ENCODE peak calls at places on chromosomes 6 and 20, in five cellular contexts. V is right lobe of liver, Q is choroid plexus epithelial cell, E is hepatocyte, S is brain microvascular endothelial cell. W is an unnamed sample.

GRCh38 chr20:12061471-12061870 is 143.8 kb downstream of the BTBD3 start:
- DNase-seq in V (no peak), Q (no peak), E (no peak), S (no peak), W (peak)

GRCh38 chr20:36092424-36093024 is 62.0 kb upstream of the EPB41L1 start:
- DNase-seq in V (no peak), Q (no peak), E (peak), S (no peak), W (no peak)

GRCh38 chr6:104527761-104528415 is 331.8 kb downstream of the HACE1 start:
- DNase-seq in V (no peak), Q (peak), E (peak), S (peak), W (peak)

GRCh38 chr20:44187054-44187762 is at the start of gene JPH2:
- DNase-seq in V (no peak), Q (peak), E (peak), S (peak), W (peak)

GRCh38 chr20:60453388-60453787 is 495.2 kb downstream of the CDH26 start:
- DNase-seq in V (no peak), Q (no peak), E (no peak), S (no peak), W (no peak)

GRCh38 chr6:69105288-69105687 is 470.2 kb downstream of the ADGRB3 start:
- DNase-seq in V (no peak), Q (peak), E (no peak), S (peak), W (peak)

GRCh38 chr20:3038454-3038853 is 5.0 kb upstream of the GNRH2 start:
- DNase-seq in V (no peak), Q (no peak), E (no peak), S (no peak), W (no peak)

GRCh38 chr6:164502838-164503237 is 806.6 kb downstream of the C6orf118 start:
- DNase-seq in V (no peak), Q (no peak), E (no peak), S (no peak), W (no peak)

GRCh38 chr20:50717974-50718761 is 13.2 kb upstream of the PARD6B start:
- DNase-seq in V (no peak), Q (peak), E (no peak), S (peak), W (peak)

GRCh38 chr6:103154779-103155572 is 1704.7 kb downstream of the HACE1 start:
- DNase-seq in V (no peak), Q (no peak), E (no peak), S (no peak), W (no peak)

GRCh38 chr6:147950623-147950987 is 392.0 kb upstream of the SASH1 start:
- DNase-seq in V (no peak), Q (peak), E (no peak), S (peak), W (peak)

GRCh38 chr6:108946695-108947094 is 98.5 kb downstream of the ARMC2 start:
- DNase-seq in V (no peak), Q (peak), E (no peak), S (peak), W (peak)

GRCh38 chr6:45714795-45715507 is 300.7 kb downstream of the CLIC5 start:
- DNase-seq in V (peak), Q (peak), E (peak), S (peak), W (peak)

GRCh38 chr6:102717737-102718427 is 1324.4 kb downstream of the GRIK2 start:
- DNase-seq in V (no peak), Q (no peak), E (no peak), S (no peak), W (no peak)

GRCh38 chr6:131295081-131295480 is 159.8 kb downstream of the AKAP7 start:
- DNase-seq in V (no peak), Q (no peak), E (no peak), S (no peak), W (no peak)

GRCh38 chr6:119179842-119180241 is 101.4 kb upstream of the FAM184A start:
- DNase-seq in V (no peak), Q (no peak), E (no peak), S (no peak), W (no peak)

GRCh38 chr6:89492025-89492640 is 59.2 kb downstream of the ANKRD6 start:
- DNase-seq in V (no peak), Q (no peak), E (no peak), S (no peak), W (no peak)

GRCh38 chr6:2478200-2478599 is 232.8 kb upstream of the GMDS start:
- DNase-seq in V (no peak), Q (peak), E (no peak), S (peak), W (peak)

GRCh38 chr6:36217188-36217587 is 20.6 kb downstream of the BRPF3 start:
- DNase-seq in V (peak), Q (no peak), E (no peak), S (no peak), W (no peak)

GRCh38 chr6:39389372-39389767 is 66.9 kb upstream of the KCNK16 start:
- DNase-seq in V (no peak), Q (peak), E (peak), S (peak), W (peak)

GRCh38 chr6:104771258-104771832 is 88.4 kb downstream of the HACE1 start:
- DNase-seq in V (no peak), Q (peak), E (peak), S (no peak), W (peak)

GRCh38 chr20:54002056-54002575 is 68.3 kb downstream of the BCAS1 start:
- DNase-seq in V (no peak), Q (no peak), E (no peak), S (no peak), W (no peak)

GRCh38 chr20:49818810-49819209 is 6.2 kb downstream of the SLC9A8 start:
- DNase-seq in V (no peak), Q (no peak), E (no peak), S (no peak), W (no peak)

GRCh38 chr20:8473459-8473858 is 341.4 kb downstream of the PLCB1 start:
- DNase-seq in V (no peak), Q (no peak), E (no peak), S (no peak), W (no peak)

GRCh38 chr6:8749449-8749848 is 314.1 kb upstream of the SLC35B3 start:
- DNase-seq in V (no peak), Q (no peak), E (no peak), S (no peak), W (no peak)

GRCh38 chr6:26028212-26028752 is 58.9 kb upstream of the HFE start:
- DNase-seq in V (no peak), Q (no peak), E (no peak), S (no peak), W (no peak)

GRCh38 chr6:15308445-15309213 is 62.8 kb downstream of the JARID2 start:
- DNase-seq in V (no peak), Q (no peak), E (no peak), S (no peak), W (peak)

GRCh38 chr6:4957521-4958231 is 46.2 kb downstream of the RPP40 start:
- DNase-seq in V (no peak), Q (no peak), E (no peak), S (no peak), W (peak)

GRCh38 chr6:13795041-13795748 is 19.2 kb downstream of the MCUR1 start:
- DNase-seq in V (peak), Q (peak), E (peak), S (peak), W (peak)

DNA sequence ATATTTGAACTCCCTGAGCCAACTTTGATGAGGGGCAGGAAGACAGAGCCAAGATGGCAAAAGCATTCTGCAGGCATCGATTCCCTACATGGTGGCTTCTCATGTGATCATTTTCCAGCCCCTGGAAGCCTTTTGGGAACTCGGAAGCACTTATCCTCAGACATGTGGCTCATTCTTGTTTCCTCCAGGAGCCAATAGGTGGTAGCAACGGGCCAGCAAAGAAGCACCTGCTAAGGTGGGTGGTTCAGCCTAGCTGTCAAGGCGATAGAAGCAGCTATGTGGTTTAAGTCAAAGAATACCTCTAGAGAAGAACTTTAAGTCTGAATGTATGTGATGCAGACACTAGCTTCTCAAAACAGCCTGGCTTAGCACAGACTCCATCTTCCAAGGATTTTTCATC is 64.9 kb upstream of the PAX1 start:
- DNase-seq in V (no peak), Q (no peak), E (peak), S (no peak), W (no peak)
- TF ChIP-seq CTCF in V (peak), Q (no peak), E (peak), S (no peak), W (no peak)

GRCh38 chr6:70955441-70956190 is 1.2 kb downstream of the B3GAT2 start:
- DNase-seq in V (peak), Q (peak), E (peak), S (peak), W (peak)
- H3K4me3 ChIP-seq in V (peak), Q (peak), E (peak), S (peak), W (peak)

GRCh38 chr6:149897855-149898744 is at the start of gene RAET1E:
- DNase-seq in V (no peak), Q (no peak), E (no peak), S (no peak), W (no peak)
- TF ChIP-seq CTCF in V (no peak), Q (peak), E (peak), S (peak), W (no peak)

DNA sequence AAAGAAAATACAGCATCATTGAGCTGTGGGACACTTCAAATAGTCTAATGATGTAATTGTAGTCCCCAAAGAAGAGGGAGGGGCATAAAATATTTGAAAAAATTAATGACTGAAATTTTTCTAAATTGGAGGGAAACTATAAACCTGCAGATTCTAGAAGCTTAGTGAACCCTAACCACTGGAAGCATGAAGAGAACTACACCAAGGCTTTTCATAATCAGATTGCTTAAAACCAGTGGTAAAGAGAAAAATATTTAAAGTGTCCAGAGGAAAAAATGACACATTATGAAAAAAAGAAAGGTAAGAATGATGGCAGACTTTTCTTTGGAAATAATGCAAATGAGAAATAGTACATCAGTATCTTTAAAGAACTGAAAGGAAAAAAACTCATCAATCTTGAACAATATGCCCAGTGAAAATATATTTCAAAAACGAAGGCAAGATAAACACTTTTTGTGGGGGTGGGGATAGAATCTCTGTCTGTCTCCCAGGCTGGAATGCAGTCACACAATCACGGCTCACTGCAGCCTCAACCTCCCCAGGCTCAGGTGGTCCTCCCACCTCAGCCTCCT is 31.3 kb downstream of the BICRAL start:
- DNase-seq in V (no peak), Q (no peak), E (no peak), S (no peak), W (no peak)
- H3K4me3 ChIP-seq in V (no peak), Q (no peak), E (no peak), S (no peak), W (no peak)

DNA sequence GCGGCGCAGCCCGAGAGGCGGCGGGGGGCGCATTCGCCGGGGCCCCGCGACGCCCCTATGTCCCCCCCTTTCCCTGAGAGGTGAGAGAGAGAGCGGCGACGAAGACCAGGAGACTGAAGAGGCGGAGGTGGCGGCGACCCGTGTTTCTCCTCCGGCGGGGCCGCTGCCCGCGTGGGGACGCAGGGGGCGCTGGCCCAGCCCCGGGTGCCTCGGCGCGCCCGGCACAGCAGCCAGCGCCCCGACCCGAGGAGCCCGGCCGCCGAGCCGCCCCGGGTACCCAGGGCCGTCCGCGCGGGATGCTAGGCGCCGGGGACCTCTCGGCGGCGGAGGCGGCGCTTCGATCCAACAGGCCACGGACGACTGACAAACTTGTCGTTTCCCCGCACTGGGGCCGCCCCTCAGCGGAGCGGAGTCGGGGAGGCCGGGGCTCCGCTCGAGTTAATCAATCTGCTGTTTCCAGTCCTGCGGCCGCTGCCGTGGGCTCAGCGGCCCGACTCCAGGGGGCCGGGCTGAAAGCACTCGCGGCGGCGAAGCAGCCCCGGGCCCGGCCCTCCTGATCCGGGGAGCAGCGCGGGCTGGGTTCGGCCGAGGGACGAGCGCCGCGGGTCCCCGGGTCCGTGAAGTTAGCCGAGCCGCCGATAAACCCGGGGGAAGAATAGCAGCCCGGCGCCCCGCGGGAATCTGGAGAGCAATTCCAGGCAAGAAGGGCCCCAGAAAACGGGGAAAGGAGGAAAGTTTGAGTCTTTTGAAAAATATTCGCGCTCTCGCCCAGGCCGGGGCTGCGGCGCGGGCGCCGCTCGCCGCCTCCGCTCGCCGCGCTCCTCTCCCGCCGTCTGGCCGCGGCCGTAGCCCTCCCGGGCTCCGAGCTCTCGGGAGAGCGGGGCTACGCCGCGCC is 595 bp downstream of the MDGA1 start:
- DNase-seq in V (no peak), Q (peak), E (peak), S (no peak), W (peak)
- TF ChIP-seq CTCF in V (no peak), Q (no peak), E (peak), S (no peak), W (no peak)

DNA sequence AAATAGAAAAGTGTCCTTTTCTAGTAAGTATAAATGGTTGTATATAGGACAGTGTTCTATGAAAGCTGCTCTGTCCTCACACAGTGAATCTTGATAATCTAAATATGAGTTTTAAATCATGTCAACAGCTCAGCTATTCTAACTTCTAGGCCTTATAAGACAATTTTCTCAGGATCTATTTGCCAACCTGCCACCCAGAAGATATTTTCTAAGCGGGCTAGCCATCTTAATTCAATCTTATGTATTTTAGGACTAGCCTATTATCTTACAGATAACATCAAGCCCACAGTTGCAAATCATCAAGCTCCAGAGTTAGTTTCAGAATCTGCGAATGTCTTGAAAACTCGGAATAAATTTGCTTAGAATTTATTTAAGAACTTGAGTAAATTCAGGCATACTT is 2.3 kb downstream of the SIM1 start:
- DNase-seq in V (no peak), Q (no peak), E (no peak), S (no peak), W (no peak)
- H3K4me3 ChIP-seq in V (no peak), Q (no peak), E (no peak), S (no peak), W (no peak)

GRCh38 chr6:149876241-149876933 is 12.2 kb upstream of the LRP11 start:
- DNase-seq in V (no peak), Q (no peak), E (no peak), S (no peak), W (no peak)
- TF ChIP-seq CTCF in V (no peak), Q (no peak), E (no peak), S (no peak), W (no peak)

GRCh38 chr6:34246249-34246562 is 2.6 kb downstream of the SMIM29 start:
- DNase-seq in V (no peak), Q (no peak), E (no peak), S (no peak), W (no peak)

GRCh38 chr6:34248198-34248726 is 544 bp downstream of the SMIM29 start:
- DNase-seq in V (peak), Q (peak), E (peak), S (no peak), W (peak)

GRCh38 chr6:34247481-34248197 is 1.2 kb downstream of the SMIM29 start:
- DNase-seq in V (no peak), Q (no peak), E (no peak), S (no peak), W (no peak)

GRCh38 chr6:34248727-34249468 is at the start of gene SMIM29:
- DNase-seq in V (peak), Q (peak), E (peak), S (peak), W (peak)

GRCh38 chr6:34246563-34247391 is 2.0 kb downstream of the SMIM29 start:
- DNase-seq in V (no peak), Q (peak), E (peak), S (peak), W (peak)
- H3K4me3 ChIP-seq in V (no peak), Q (no peak), E (no peak), S (no peak), W (no peak)

GRCh38 chr6:116118608-116119007 is 7.3 kb downstream of the COL10A1 start:
- DNase-seq in V (no peak), Q (peak), E (no peak), S (peak), W (peak)
- TF ChIP-seq CTCF in V (no peak), Q (no peak), E (no peak), S (no peak), W (no peak)

GRCh38 chr20:63856111-63856511 is 5.2 kb upstream of the ABHD16B start:
- DNase-seq in V (no peak), Q (no peak), E (no peak), S (no peak), W (no peak)
- H3K4me3 ChIP-seq in V (no peak), Q (no peak), E (no peak), S (no peak), W (no peak)

W was measured in cardiac fibroblast.